ENCODE peak calls at places on chromosomes 3 and 15, in eight cellular contexts. K, B, O, J, R, X, D and Q are unnamed samples.

GRCh38 chr15:100651253-100651652 is 48.9 kb downstream of the ASB7 start:
- ATAC-seq in X (no peak), R (no peak), B (no peak), J (peak; percentile 62), D (no peak), K (no peak), O (peak; percentile 63), Q (no peak)

GRCh38 chr3:100266531-100266930 is 5.7 kb downstream of the TBC1D23 start:
- ATAC-seq in X (no peak), K (no peak), R (no peak), J (no peak), O (no peak), D (no peak), B (no peak), Q (no peak)

GRCh38 chr3:42827023-42827422 is 17.8 kb downstream of the ACKR2 start:
- ATAC-seq in B (no peak), J (no peak), K (no peak), D (no peak), R (no peak), X (no peak), O (no peak), Q (no peak)

GRCh38 chr3:71805199-71805598 is 20.3 kb upstream of the PROK2 start:
- ATAC-seq in O (no peak), D (no peak), B (no peak), K (no peak), J (no peak), R (no peak), X (no peak), Q (no peak)

GRCh38 chr15:52734329-52734728 is 55.1 kb upstream of the ATOSA start:
- ATAC-seq in J (no peak), K (no peak), D (no peak), X (no peak), B (no peak), O (no peak), R (no peak), Q (no peak)

GRCh38 chr3:149971403-149972075 is 844 bp upstream of the PFN2 start:
- ATAC-seq in D (peak; percentile 57), O (peak; percentile 40), X (peak; percentile 66), K (peak; percentile 25), B (peak; percentile 51), J (peak; percentile 67), R (peak; percentile 51), Q (peak; percentile 33)

GRCh38 chr3:113166357-113166718 is 45.0 kb upstream of the BOC start:
- ATAC-seq in B (no peak), K (no peak), J (no peak), D (no peak), O (no peak), X (no peak), R (no peak), Q (no peak)

GRCh38 chr15:69061414-69061842 is 46.9 kb downstream of the NOX5 start:
- ATAC-seq in D (peak; percentile 56), R (no peak), K (peak; percentile 61), O (no peak), J (no peak), B (peak; percentile 24), X (no peak), Q (no peak)

GRCh38 chr3:17023006-17023664 is 138.4 kb downstream of the PLCL2 start:
- ATAC-seq in O (no peak), J (no peak), R (no peak), K (peak; percentile 99), X (no peak), D (no peak), B (no peak), Q (no peak)

GRCh38 chr15:62413147-62413546 is 248.1 kb upstream of the C2CD4B start:
- ATAC-seq in R (no peak), D (no peak), B (no peak), K (no peak), J (no peak), O (no peak), X (no peak), Q (no peak)

GRCh38 chr15:74869726-74870407 is 3.3 kb downstream of the SCAMP2 start:
- ATAC-seq in R (no peak), B (no peak), O (no peak), K (peak; percentile 76), D (no peak), J (peak; percentile 65), X (no peak), Q (peak; percentile 43)

GRCh38 chr3:9780451-9780797 is 10.7 kb upstream of the CAMK1 start:
- ATAC-seq in J (peak; percentile 2), X (no peak), R (no peak), O (no peak), B (no peak), K (peak; percentile 5), D (no peak), Q (no peak)

DNA sequence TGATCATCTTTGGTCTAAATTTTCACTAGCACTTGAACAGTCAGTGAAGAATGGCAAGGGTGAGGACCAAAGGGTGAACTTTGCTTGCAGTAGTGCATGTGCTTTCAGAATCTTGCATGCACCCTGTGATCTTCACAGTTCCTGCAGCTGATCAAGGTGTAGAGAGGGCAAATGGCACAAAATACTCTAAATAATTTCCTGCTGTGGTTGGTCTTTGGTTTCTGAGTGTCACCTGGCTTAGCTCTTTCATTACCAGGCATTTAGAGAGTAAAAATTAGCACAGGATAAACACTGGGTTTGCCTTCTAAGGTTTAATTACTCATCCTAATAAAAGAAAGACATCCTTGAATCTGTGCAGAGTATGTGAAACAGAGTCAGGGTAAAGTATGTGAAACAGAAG is 11.4 kb downstream of the TIPARP start:
- ATAC-seq in R (no peak), O (no peak), D (no peak), B (no peak), J (no peak), K (peak; percentile 47), X (peak; percentile 59), Q (no peak)
- TF ChIP-seq POLR2AphosphoS5 in R (no peak), O (no peak), D (no peak), B (no peak), J (no peak), K (no peak), X (no peak), Q (no peak)

DNA sequence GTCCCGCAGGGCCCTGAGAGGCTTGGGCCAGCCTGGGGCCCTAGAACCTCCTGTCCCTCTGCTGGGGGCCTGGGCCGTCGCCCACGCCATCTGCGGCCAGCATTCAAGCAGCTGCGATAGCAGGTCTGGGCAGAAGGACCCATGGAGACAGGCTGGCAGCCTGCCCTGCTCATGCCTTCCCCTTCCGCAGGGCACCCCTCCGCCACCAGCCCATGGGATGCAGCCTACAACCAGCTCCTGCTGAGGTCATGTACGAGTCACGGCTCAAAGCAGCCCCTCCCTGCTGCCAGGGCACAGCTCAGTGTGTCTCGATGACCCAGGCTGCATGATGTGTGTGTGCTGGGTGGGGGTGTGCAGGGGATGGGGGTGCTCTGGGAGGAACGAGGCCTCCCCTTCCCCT is 27.8 kb downstream of the DUSP7 start:
- ATAC-seq in B (no peak), D (peak; percentile 18), K (no peak), X (no peak), J (no peak), O (peak; percentile 43), R (no peak), Q (no peak)
- H3K27ac ChIP-seq in B (no peak overlapping the region), D (no peak overlapping the region), K (no peak overlapping the region), X (no peak overlapping the region), J (no peak overlapping the region), O (no peak overlapping the region), R (no peak overlapping the region), Q (no peak overlapping the region)

GRCh38 chr3:154431043-154431442 is 1.1 kb upstream of the GPR149 start:
- ATAC-seq in X (no peak), J (no peak), K (no peak), D (no peak), B (no peak), R (no peak), O (no peak), Q (no peak)

GRCh38 chr3:154430014-154430413 is at the start of gene GPR149:
- ATAC-seq in O (peak; percentile 69), J (no peak), K (no peak), B (peak; percentile 50), R (peak; percentile 67), X (peak; percentile 57), D (no peak), Q (no peak)

GRCh38 chr3:154428369-154429206 is 1.4 kb downstream of the GPR149 start:
- ATAC-seq in K (no peak), X (no peak), O (no peak), B (peak; percentile 83), R (peak; percentile 87), D (no peak), J (peak; percentile 38), Q (no peak)

GRCh38 chr3:154422694-154423093 is 7.3 kb downstream of the GPR149 start:
- ATAC-seq in X (no peak), O (no peak), D (no peak), J (no peak), R (no peak), B (no peak), K (no peak), Q (no peak)

GRCh38 chr3:154427685-154428291 is 2.2 kb downstream of the GPR149 start:
- ATAC-seq in D (no peak), O (no peak), R (peak; percentile 43), K (no peak), B (peak; percentile 81), J (peak; percentile 32), X (peak; percentile 53), Q (no peak)
- TF ChIP-seq POLR2AphosphoS5 in D (no peak), O (no peak), R (no peak), K (no peak), B (no peak), J (no peak), X (no peak), Q (no peak)

GRCh38 chr3:53482227-53482626 is 12.2 kb upstream of the CACNA1D start:
- ATAC-seq in J (no peak), O (no peak), D (no peak), R (no peak), B (no peak), K (no peak), X (no peak), Q (no peak)

GRCh38 chr3:53478166-53478830 is 16.1 kb upstream of the CACNA1D start:
- ATAC-seq in O (no peak), R (no peak), X (peak; percentile 93), D (no peak), J (no peak), K (no peak), B (no peak), Q (no peak)

GRCh38 chr3:53483821-53484220 is 10.6 kb upstream of the CACNA1D start:
- ATAC-seq in J (no peak), K (no peak), R (no peak), D (no peak), B (no peak), X (no peak), O (no peak), Q (no peak)

GRCh38 chr3:53473422-53473821 is 21.0 kb upstream of the CACNA1D start:
- ATAC-seq in O (no peak), J (no peak), D (no peak), X (peak; percentile 44), B (peak; percentile 52), K (no peak), R (no peak), Q (no peak)

DNA sequence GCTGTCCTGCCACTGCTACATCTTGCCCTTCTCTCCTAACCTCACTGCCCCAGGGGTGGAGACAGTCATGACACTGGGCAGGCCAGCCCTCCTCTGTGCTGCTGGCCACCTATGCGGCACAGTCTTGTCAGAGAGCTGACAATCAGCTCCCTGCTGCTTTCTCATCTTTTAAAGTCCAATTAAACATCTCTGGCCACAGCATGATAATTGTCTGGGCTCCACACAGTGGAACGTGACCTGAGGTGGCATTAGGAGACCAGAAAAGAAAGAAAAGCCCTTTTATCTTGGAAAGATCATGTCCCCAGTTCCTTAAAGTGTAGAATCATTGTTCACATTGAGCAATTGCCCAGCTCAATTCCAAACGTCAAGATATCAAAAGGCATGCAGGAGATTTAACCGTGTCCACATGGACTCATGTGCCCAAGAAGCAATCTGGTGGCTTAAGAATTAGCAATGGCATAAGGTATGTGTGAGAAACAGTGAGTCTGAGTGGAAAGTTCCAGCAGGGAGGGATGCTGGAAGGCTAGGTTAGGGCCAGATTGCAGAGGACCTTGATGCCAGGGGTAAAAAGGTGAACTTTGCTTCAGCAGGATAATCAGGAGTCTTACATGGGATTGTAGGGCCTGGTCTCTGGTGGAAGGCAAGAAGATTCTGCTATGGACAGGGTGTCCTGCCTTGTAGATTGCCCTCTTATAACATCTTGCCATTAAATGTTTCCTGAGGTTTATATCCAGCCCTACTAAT is 15.3 kb upstream of the CACNA1D start:
- ATAC-seq in B (no peak), R (no peak), J (no peak), X (peak; percentile 84), O (no peak), K (no peak), D (no peak), Q (no peak)
- H3K27ac ChIP-seq in B (no peak overlapping the region), R (no peak overlapping the region), J (no peak overlapping the region), X (peak overlapping the region; percentile 95), O (no peak overlapping the region), K (no peak overlapping the region), D (no peak overlapping the region), Q (no peak overlapping the region)